ENCODE peak calls at places on chromosomes 2 and 18, in six cellular contexts. X is KBM-7; G is body of pancreas; L is tibial artery; P is activated T-cell treated with anti-CD3 and anti-CD28 coated beads, Interleukin-2, amount 50 U/mL, for 48 hours; H is left colon. W is an unnamed sample.

GRCh38 chr2:135909976-135910375 is 33.7 kb upstream of the MCM6 start:
- DNase-seq in G (no peak), P (no peak), X (no peak), L (no peak), H (no peak), W (no peak)

GRCh38 chr2:129011466-129012061 is 692.9 kb upstream of the HS6ST1 start:
- DNase-seq in P (no peak), H (no peak), G (no peak), X (peak; percentile 3), L (no peak), W (no peak)

GRCh38 chr2:188973650-188974049 is 523 bp upstream of the COL3A1 start:
- DNase-seq in P (no peak), G (no peak), H (no peak), L (no peak), X (no peak), W (no peak)

GRCh38 chr2:177264209-177264538 is 353 bp downstream of the NFE2L2 start:
- DNase-seq in G (peak; percentile 43), X (no peak), L (no peak), H (no peak), P (no peak), W (no peak)

GRCh38 chr2:49248506-49248905 is 94.2 kb upstream of the FSHR start:
- DNase-seq in H (no peak), L (peak; percentile 25), G (no peak), X (no peak), P (no peak), W (no peak)

GRCh38 chr2:240846881-240847601 is 21.6 kb upstream of the AGXT start:
- DNase-seq in G (peak; percentile 50), X (no peak), P (no peak), H (no peak), L (no peak), W (peak; percentile 57)

GRCh38 chr18:13653746-13654455 is 72.5 kb downstream of the FAM210A start:
- DNase-seq in H (no peak), G (no peak), P (no peak), X (no peak), L (no peak), W (peak; percentile 85)

GRCh38 chr2:156294945-156295580 is 37.5 kb downstream of the NR4A2 start:
- DNase-seq in P (no peak), X (no peak), H (no peak), L (no peak), G (no peak), W (no peak)

GRCh38 chr18:31685097-31686082 is 1.0 kb upstream of the B4GALT6 start:
- DNase-seq in X (peak; percentile 88), H (peak; percentile 77), G (peak; percentile 66), P (peak; percentile 71), L (no peak), W (peak; percentile 80)

GRCh38 chr2:30375915-30376314 is 71.1 kb upstream of the LCLAT1 start:
- DNase-seq in H (no peak), P (no peak), L (no peak), X (no peak), G (no peak), W (no peak)

GRCh38 chr2:46981662-46982351 is 66.2 kb upstream of the MCFD2 start:
- DNase-seq in L (no peak), G (peak; percentile 91), H (peak; percentile 64), X (no peak), P (no peak), W (no peak)

GRCh38 chr18:48933578-48934399 is 17.0 kb downstream of the SMAD7 start:
- DNase-seq in P (no peak), H (no peak), L (no peak), X (no peak), G (no peak), W (peak; percentile 79)

GRCh38 chr2:162840598-162841246 is 2.2 kb upstream of the KCNH7 start:
- DNase-seq in X (peak; percentile 68), P (peak; percentile 32), H (no peak), L (peak; percentile 16), G (peak; percentile 74), W (peak; percentile 38)

GRCh38 chr2:85135066-85135914 is 2.1 kb downstream of the TCF7L1 start:
- DNase-seq in H (no peak), G (no peak), P (peak; percentile 18), L (no peak), X (no peak), W (no peak)

GRCh38 chr2:192151848-192152247 is 42.9 kb downstream of the TMEFF2 start:
- DNase-seq in G (no peak), P (no peak), L (no peak), X (peak; percentile 55), H (no peak), W (no peak)

GRCh38 chr2:29304399-29304798 is 189.2 kb downstream of the CLIP4 start:
- DNase-seq in L (no peak), G (no peak), H (no peak), P (no peak), X (no peak), W (no peak)